ENCODE peak calls at places on chromosomes 12 and 14, in four cellular contexts. C is A549, Y is GM12878, V is transverse colon. E is an unnamed sample. For H3K4me1 and H3K9me3, the result is how much of the 10 kb centered on the place peaks cover.

GRCh38 chr14:26765768-26766550 is 168.1 kb upstream of the NOVA1 start:
- DNase-seq in C (no peak), V (peak), Y (no peak), E (no peak)

GRCh38 chr12:88720785-88721650 is 140.7 kb upstream of the KITLG start:
- DNase-seq in V (no peak), C (no peak), Y (no peak), E (no peak)

GRCh38 chr14:52356025-52356424 is 41.9 kb downstream of the PTGER2 start:
- DNase-seq in C (no peak), Y (no peak), V (peak), E (no peak)

GRCh38 chr12:95215925-95216324 is 1.3 kb downstream of the FGD6 start:
- DNase-seq in C (peak), Y (no peak), V (no peak), E (no peak)

GRCh38 chr14:71322660-71323250 is 415.5 kb downstream of the PCNX1 start:
- DNase-seq in C (no peak), V (no peak), Y (peak), E (no peak)

GRCh38 chr12:29425722-29426121 is 44.8 kb upstream of the ERGIC2 start:
- DNase-seq in Y (no peak), V (no peak), C (no peak), E (no peak)

GRCh38 chr12:80941916-80942315 is 4.2 kb upstream of the LIN7A start:
- DNase-seq in Y (no peak), C (no peak), V (no peak), E (no peak)

GRCh38 chr12:109541412-109541725 is 31.9 kb downstream of the MMAB start:
- DNase-seq in C (no peak), V (no peak), Y (no peak), E (no peak)

DNA sequence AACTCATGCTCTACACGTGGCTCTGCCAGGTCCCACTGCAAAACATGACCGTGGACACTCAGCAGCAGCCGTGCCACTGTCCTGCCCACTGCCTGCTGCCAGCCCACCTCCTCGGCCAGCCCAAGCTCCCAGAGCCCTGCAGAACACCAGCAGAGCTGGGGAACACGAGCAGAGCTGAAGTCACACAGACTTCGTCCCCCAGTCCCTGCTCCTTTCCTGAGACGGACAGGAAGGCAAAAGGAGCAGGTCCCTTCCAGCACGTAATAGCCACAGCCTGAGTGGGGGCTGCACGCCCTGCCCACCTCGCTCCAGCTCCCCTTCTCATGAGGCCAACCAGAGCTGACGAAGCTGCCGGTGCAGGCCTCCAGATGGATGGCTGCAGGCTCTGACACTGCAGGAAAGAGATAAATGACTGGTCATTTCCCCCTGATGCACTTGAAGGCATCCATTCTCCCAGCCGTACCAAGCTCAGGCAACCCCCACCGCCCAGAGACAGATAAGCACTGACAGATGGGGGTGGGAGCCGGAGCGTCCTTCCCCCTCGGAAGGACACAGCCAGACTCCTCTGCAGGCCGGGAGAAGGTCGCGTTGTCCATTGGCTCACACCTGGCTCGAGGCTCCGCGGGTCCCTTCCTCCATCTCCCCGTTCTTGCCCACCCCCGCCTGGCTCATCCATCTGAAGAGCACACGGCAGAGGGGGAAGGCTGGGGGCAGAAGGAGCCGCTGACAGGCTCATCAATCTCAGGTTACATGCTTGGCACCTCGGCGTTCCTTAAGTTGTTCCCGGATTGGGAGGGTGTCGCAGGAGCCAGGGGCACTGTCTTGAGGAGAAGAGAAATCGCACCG is 151.8 kb downstream of the DPF3 start:
- DNase-seq in Y (no peak), V (no peak), C (no peak), E (peak)
- H3K4me1 ChIP-seq in Y (under half), V (under half), C (under half), E (under half)

GRCh38 chr14:102817942-102818940 is 41.0 kb downstream of the TRAF3 start:
- DNase-seq in V (no peak), Y (no peak), C (no peak), E (no peak)
- H3K9me3 ChIP-seq in V (under half), Y (under half), C (under half), E (under half)

DNA sequence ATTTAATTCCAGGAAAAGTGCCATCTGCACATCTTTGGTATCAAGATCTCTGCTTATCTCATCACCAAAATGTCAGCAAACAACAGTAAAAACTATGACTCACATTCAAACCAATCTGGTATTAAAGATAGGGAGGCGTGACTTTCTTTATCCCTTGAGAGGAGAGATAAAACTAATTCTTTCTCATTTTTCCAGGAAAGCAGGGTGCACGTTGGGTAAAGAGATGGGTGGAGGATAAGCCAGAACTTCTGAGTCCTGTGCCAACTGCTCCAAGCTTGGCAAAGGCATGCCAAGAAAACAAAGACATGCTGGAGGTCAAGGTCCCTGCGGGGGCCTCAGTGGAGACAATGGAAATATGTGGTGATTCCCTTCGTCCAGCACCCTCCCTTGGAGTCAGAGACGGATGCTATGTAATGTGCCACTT is 225.8 kb upstream of the PLXNC1 start:
- DNase-seq in C (peak), V (no peak), Y (no peak), E (no peak)
- TF ChIP-seq EP300 in C (peak), V (no peak), Y (no peak), E (no peak)

GRCh38 chr14:69133206-69134125 is 19.5 kb downstream of the DCAF5 start:
- DNase-seq in V (no peak), C (no peak), Y (no peak), E (peak)

GRCh38 chr14:69132513-69133181 is 20.3 kb downstream of the DCAF5 start:
- DNase-seq in V (no peak), C (no peak), Y (no peak), E (no peak)

GRCh38 chr14:69135133-69135532 is 17.8 kb downstream of the DCAF5 start:
- DNase-seq in V (no peak), Y (no peak), C (no peak), E (no peak)

GRCh38 chr14:69129264-69129880 is 23.5 kb downstream of the DCAF5 start:
- DNase-seq in V (peak), C (peak), Y (no peak), E (no peak)

DNA sequence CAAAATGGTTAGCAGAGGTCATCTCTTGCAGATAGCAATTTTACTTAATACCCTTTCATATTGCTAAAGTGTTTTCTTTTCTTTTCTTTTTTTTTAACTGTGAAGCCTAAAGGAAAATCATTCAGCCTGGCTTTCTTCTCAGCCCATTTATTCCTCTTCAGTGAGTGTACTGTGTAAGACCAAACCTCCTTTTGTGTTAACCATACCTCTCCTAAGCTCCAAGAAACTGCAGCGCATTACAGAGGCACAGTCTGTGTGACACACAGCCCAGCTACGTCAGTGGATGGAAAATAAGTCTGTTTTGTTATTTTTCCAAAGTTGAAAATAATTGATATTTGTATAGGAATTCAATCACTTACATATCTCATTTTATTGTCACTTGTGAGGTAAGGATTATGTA is 21.7 kb downstream of the DCAF5 start:
- DNase-seq in Y (no peak), V (no peak), C (no peak), E (no peak)
- H3K4me1 ChIP-seq in Y (under half), V (under half), C (under half), E (under half)

GRCh38 chr12:34600592-34601462 is 578.5 kb downstream of the ALG10 start:
- DNase-seq in V (no peak), C (no peak), Y (no peak), E (peak)
- H3K9me3 ChIP-seq in V (under half), C (under half), Y (under half), E (under half)

DNA sequence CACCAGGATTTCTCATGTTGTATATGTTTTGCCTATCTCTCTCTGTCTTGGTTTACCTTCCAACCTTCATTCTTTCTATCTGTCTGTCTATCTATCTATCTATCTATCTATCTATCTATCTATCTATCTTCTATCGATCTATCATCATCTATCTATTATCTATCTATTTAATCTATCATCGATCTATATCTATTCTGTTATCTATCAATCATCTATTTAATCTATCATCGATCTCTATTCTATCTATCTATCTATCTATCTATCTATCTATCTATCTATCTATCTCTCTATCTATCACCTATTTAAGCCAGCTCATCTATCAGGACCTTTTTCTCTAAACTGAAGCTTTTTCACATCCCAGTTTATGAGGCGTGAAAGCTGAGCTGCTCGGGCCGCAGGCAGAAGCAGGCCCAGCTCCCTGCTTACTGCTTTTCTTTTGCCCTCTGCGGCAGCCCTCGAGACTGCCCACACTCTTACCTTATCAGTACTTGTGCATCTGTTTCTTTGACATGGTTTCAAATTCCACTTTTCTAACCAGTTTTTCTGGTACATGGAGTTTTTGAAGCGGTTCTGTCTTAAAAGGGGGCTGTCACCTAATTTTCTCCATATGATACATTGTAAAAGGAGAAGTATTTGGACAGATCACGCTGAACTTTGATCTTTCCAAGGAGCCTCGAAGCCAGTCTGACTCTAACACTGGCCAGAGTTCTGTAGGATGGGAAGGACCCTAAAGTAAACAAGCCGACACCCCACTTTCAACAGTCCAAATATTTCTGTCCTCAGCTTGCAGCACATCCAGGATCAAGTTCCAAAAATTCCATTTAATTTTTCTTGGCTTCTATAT is 44.4 kb upstream of the GSG1 start:
- DNase-seq in Y (no peak), V (no peak), C (no peak), E (peak)
- TF ChIP-seq EP300 in Y (no peak), V (no peak), C (no peak), E (no peak)

GRCh38 chr14:77259025-77259715 is 11.8 kb downstream of the NGB start:
- DNase-seq in Y (no peak), C (no peak), V (no peak), E (no peak)
- H3K4me1 ChIP-seq in Y (under half), C (under half), V (under half), E (under half)

E was measured in upper lobe of left lung.